ENCODE peak calls at places on chromosome 2, in eight cellular contexts. T, P, L, S, V, H, M and K are unnamed samples.

GRCh38 chr2:181430406-181431199 is 26.6 kb upstream of the ITGA4 start:
- DNase-seq in T (no peak), P (no peak), L (no peak), S (no peak), V (no peak), H (no peak), M (peak), K (peak)

GRCh38 chr2:121086450-121086849 is 198.6 kb downstream of the TFCP2L1 start:
- DNase-seq in T (no peak), P (no peak), L (no peak), S (no peak), V (no peak), H (no peak), M (no peak), K (no peak)

GRCh38 chr2:119407430-119408220 is 24.0 kb upstream of the TMEM37 start:
- DNase-seq in T (peak), P (peak), L (no peak), S (peak), V (no peak), H (no peak), M (peak), K (peak)

GRCh38 chr2:68031546-68032160 is 31.2 kb downstream of the C1D start:
- DNase-seq in T (no peak), P (peak), L (no peak), S (peak), V (no peak), H (no peak), M (no peak), K (peak)

GRCh38 chr2:26448651-26449050 is 29.3 kb downstream of the OTOF start:
- DNase-seq in T (no peak), P (no peak), L (no peak), S (no peak), V (no peak), H (no peak), M (no peak), K (no peak)

GRCh38 chr2:190864375-190864774 is 16.2 kb upstream of the GLS start:
- DNase-seq in T (no peak), P (no peak), L (no peak), S (no peak), V (no peak), H (no peak), M (no peak), K (no peak)

GRCh38 chr2:76169289-76169688 is 458.6 kb upstream of the GCFC2 start:
- DNase-seq in T (no peak), P (no peak), L (no peak), S (no peak), V (no peak), H (no peak), M (no peak), K (no peak)

GRCh38 chr2:188808921-188809320 is 165.3 kb upstream of the COL3A1 start:
- DNase-seq in T (no peak), P (no peak), L (no peak), S (no peak), V (no peak), H (no peak), M (no peak), K (no peak)

GRCh38 chr2:107001551-107001950 is 115.6 kb upstream of the ST6GAL2 start:
- DNase-seq in T (no peak), P (no peak), L (no peak), S (no peak), V (no peak), H (no peak), M (no peak), K (no peak)

GRCh38 chr2:75619992-75620740 is 26.4 kb upstream of the MRPL19 start:
- DNase-seq in T (no peak), P (no peak), L (no peak), S (no peak), V (no peak), H (no peak), M (no peak), K (no peak)

GRCh38 chr2:219269362-219270054 is 9.7 kb upstream of the DNAJB2 start:
- DNase-seq in T (no peak), P (no peak), L (no peak), S (no peak), V (no peak), H (no peak), M (no peak), K (no peak)

GRCh38 chr2:57802243-57802642 is 244.4 kb upstream of the VRK2 start:
- DNase-seq in T (no peak), P (no peak), L (no peak), S (no peak), V (no peak), H (no peak), M (no peak), K (no peak)

GRCh38 chr2:11710210-11710609 is 36.2 kb upstream of the LPIN1 start:
- DNase-seq in T (no peak), P (peak), L (peak), S (no peak), V (no peak), H (no peak), M (no peak), K (no peak)

GRCh38 chr2:127045792-127046501 is 61.0 kb downstream of the BIN1 start:
- DNase-seq in T (no peak), P (no peak), L (no peak), S (no peak), V (no peak), H (no peak), M (no peak), K (no peak)

GRCh38 chr2:220674033-220674432 is 898.1 kb downstream of the EPHA4 start:
- DNase-seq in T (no peak), P (no peak), L (no peak), S (no peak), V (no peak), H (no peak), M (no peak), K (no peak)

GRCh38 chr2:27893031-27893430 is 2.5 kb downstream of the BABAM2 start:
- DNase-seq in T (no peak), P (no peak), L (no peak), S (no peak), V (no peak), H (no peak), M (no peak), K (peak)

GRCh38 chr2:35714883-35715282 is 640.7 kb upstream of the CRIM1 start:
- DNase-seq in T (no peak), P (no peak), L (no peak), S (no peak), V (no peak), H (no peak), M (no peak), K (no peak)

GRCh38 chr2:124877065-124877671 is 852.1 kb downstream of the CNTNAP5 start:
- DNase-seq in T (no peak), P (no peak), L (no peak), S (no peak), V (no peak), H (no peak), M (no peak), K (no peak)

GRCh38 chr2:44718431-44718830 is 223.1 kb upstream of the SIX3 start:
- DNase-seq in T (no peak), P (no peak), L (no peak), S (no peak), V (no peak), H (no peak), M (no peak), K (no peak)

GRCh38 chr2:10329880-10330699 is 27.4 kb downstream of the HPCAL1 start:
- DNase-seq in T (no peak), P (peak), L (no peak), S (no peak), V (no peak), H (no peak), M (no peak), K (peak)

GRCh38 chr2:15750822-15751221 is 159.2 kb downstream of the DDX1 start:
- DNase-seq in T (no peak), P (no peak), L (no peak), S (no peak), V (no peak), H (no peak), M (no peak), K (no peak)

GRCh38 chr2:36403675-36404230 is 48.2 kb downstream of the CRIM1 start:
- DNase-seq in T (no peak), P (peak), L (no peak), S (no peak), V (no peak), H (no peak), M (no peak), K (no peak)

GRCh38 chr2:25410370-25410769 is 68.6 kb upstream of the DNMT3A start:
- DNase-seq in T (no peak), P (no peak), L (no peak), S (no peak), V (no peak), H (no peak), M (no peak), K (peak)

GRCh38 chr2:188292446-188293239 is 969 bp downstream of the GULP1 start:
- DNase-seq in T (peak), P (peak), L (peak), S (peak), V (no peak), H (no peak), M (no peak), K (no peak)

GRCh38 chr2:58056201-58056916 is 9.8 kb downstream of the VRK2 start:
- DNase-seq in T (no peak), P (no peak), L (no peak), S (no peak), V (no peak), H (no peak), M (no peak), K (no peak)

GRCh38 chr2:219832904-219833303 is 205.5 kb downstream of the SLC4A3 start:
- DNase-seq in T (no peak), P (no peak), L (no peak), S (no peak), V (no peak), H (no peak), M (no peak), K (no peak)

GRCh38 chr2:64192570-64193192 is 48.5 kb upstream of the PELI1 start:
- DNase-seq in T (no peak), P (no peak), L (no peak), S (no peak), V (no peak), H (no peak), M (no peak), K (no peak)

GRCh38 chr2:235070063-235070706 is 118.4 kb downstream of the SH3BP4 start:
- DNase-seq in T (no peak), P (no peak), L (no peak), S (no peak), V (no peak), H (no peak), M (no peak), K (no peak)

GRCh38 chr2:26268184-26268583 is 23.4 kb downstream of the HADHB start:
- DNase-seq in T (no peak), P (no peak), L (no peak), S (no peak), V (no peak), H (no peak), M (no peak), K (no peak)

GRCh38 chr2:29009711-29010677 is 28.9 kb downstream of the TOGARAM2 start:
- DNase-seq in T (no peak), P (no peak), L (no peak), S (no peak), V (no peak), H (no peak), M (peak), K (no peak)

GRCh38 chr2:57886196-57886786 is 160.3 kb upstream of the VRK2 start:
- DNase-seq in T (no peak), P (no peak), L (no peak), S (no peak), V (no peak), H (no peak), M (no peak), K (no peak)

GRCh38 chr2:20609349-20609994 is 41.4 kb downstream of the HS1BP3 start:
- DNase-seq in T (no peak), P (no peak), L (no peak), S (no peak), V (no peak), H (no peak), M (no peak), K (no peak)

GRCh38 chr2:71614976-71615768 is 161.8 kb downstream of the DYSF start:
- DNase-seq in T (no peak), P (no peak), L (peak), S (no peak), V (no peak), H (no peak), M (no peak), K (no peak)

GRCh38 chr2:101972621-101973434 is 18.9 kb upstream of the IL1R2 start:
- DNase-seq in T (no peak), P (no peak), L (peak), S (no peak), V (no peak), H (no peak), M (no peak), K (no peak)

GRCh38 chr2:147715807-147716206 is 129.0 kb upstream of the ACVR2A start:
- DNase-seq in T (no peak), P (no peak), L (no peak), S (no peak), V (no peak), H (no peak), M (no peak), K (no peak)

GRCh38 chr2:157857881-157858280 is 18.2 kb downstream of the ACVR1 start:
- DNase-seq in T (no peak), P (no peak), L (no peak), S (no peak), V (no peak), H (no peak), M (no peak), K (no peak)

GRCh38 chr2:137977790-137978189 is 13.5 kb downstream of the HNMT start:
- DNase-seq in T (no peak), P (no peak), L (no peak), S (no peak), V (no peak), H (no peak), M (no peak), K (no peak)

GRCh38 chr2:63086687-63087086 is 36.1 kb downstream of the OTX1 start:
- DNase-seq in T (no peak), P (no peak), L (no peak), S (no peak), V (no peak), H (no peak), M (no peak), K (no peak)